ENCODE peak calls at places on chromosome X, in five cellular contexts. F is germinal center; T is stimulated activated CD4-positive, alpha-beta T cell treated with anti-CD3 and anti-CD28 coated beads, Interleukin-12 subunit alpha, Interleukin-12 subunit beta, amount 100 ng/mL, for 4 hours; X is ELR; B is activated CD4-positive, alpha-beta T cell treated with anti-CD3 and anti-CD28 coated beads, Interleukin-2, amount 50 U/mL, for 1 hour. V is an unnamed sample.

GRCh38 chrX:40108959-40109287 is 11.2 kb upstream of the BCOR start:
- DNase-seq in F (no peak), T (peak), X (peak), B (peak), V (peak)

GRCh38 chrX:32137525-32137924 is 1065.7 kb upstream of the FTHL17 start:
- DNase-seq in F (no peak), T (no peak), X (no peak), B (no peak), V (no peak)

GRCh38 chrX:97882306-97882705 is 998.6 kb downstream of the RPA4 start:
- DNase-seq in F (no peak), T (no peak), X (no peak), B (no peak), V (no peak)

GRCh38 chrX:144006811-144007210 is 122.9 kb downstream of the UBE2NL start:
- DNase-seq in F (no peak), T (no peak), X (peak), B (no peak), V (no peak)

GRCh38 chrX:150202641-150203248 is 160.4 kb upstream of the MAMLD1 start:
- DNase-seq in F (no peak), T (no peak), X (peak), B (no peak), V (no peak)

GRCh38 chrX:34338046-34338445 is 205.9 kb upstream of the FAM47A start:
- DNase-seq in F (no peak), T (no peak), X (no peak), B (no peak), V (no peak)

GRCh38 chrX:39262641-39263040 is 461.4 kb downstream of the MID1IP1 start:
- DNase-seq in F (no peak), T (no peak), X (no peak), B (no peak), V (no peak)

GRCh38 chrX:49701323-49701722 is 5.5 kb upstream of the PAGE1 start:
- DNase-seq in F (no peak), T (no peak), X (no peak), B (no peak), V (no peak)

GRCh38 chrX:41828821-41829220 is 94.5 kb downstream of the CASK start:
- DNase-seq in F (no peak), T (no peak), X (no peak), B (no peak), V (no peak)

GRCh38 chrX:40663880-40664630 is 16.7 kb upstream of the CXorf38 start:
- DNase-seq in F (no peak), T (no peak), X (peak), B (no peak), V (no peak)

GRCh38 chrX:154649864-154650510 is 3.4 kb downstream of the CTAG2 start:
- DNase-seq in F (no peak), T (no peak), X (no peak), B (no peak), V (no peak)

GRCh38 chrX:37331546-37331945 is 17.6 kb upstream of the PRRG1 start:
- DNase-seq in F (no peak), T (no peak), X (no peak), B (no peak), V (no peak)

GRCh38 chrX:74451450-74452198 is 30.3 kb downstream of the SLC16A2 start:
- DNase-seq in F (no peak), T (no peak), X (no peak), B (no peak), V (no peak)

GRCh38 chrX:10620121-10620699 is at the start of gene MID1:
- DNase-seq in F (peak), T (no peak), X (peak), B (no peak), V (no peak)

GRCh38 chrX:148499638-148500427 is 584 bp upstream of the AFF2 start:
- DNase-seq in F (no peak), T (no peak), X (no peak), B (no peak), V (no peak)

GRCh38 chrX:149453030-149453429 is 52.1 kb downstream of the IDS start:
- DNase-seq in F (no peak), T (no peak), X (peak), B (no peak), V (no peak)

GRCh38 chrX:40866878-40867277 is 131.5 kb upstream of the MED14 start:
- DNase-seq in F (no peak), T (no peak), X (no peak), B (no peak), V (no peak)

GRCh38 chrX:45472968-45473367 is 272.3 kb upstream of the DIPK2B start:
- DNase-seq in F (no peak), T (no peak), X (peak), B (no peak), V (no peak)

GRCh38 chrX:26649534-26649933 is 433.6 kb downstream of the MAGEB5 start:
- DNase-seq in F (peak), T (no peak), X (peak), B (no peak), V (no peak)

GRCh38 chrX:3268804-3269203 is 77.6 kb downstream of the MXRA5 start:
- DNase-seq in F (no peak), T (no peak), X (peak), B (no peak), V (no peak)

GRCh38 chrX:69424910-69425309 is 79.2 kb upstream of the NALF2 start:
- DNase-seq in F (no peak), T (no peak), X (no peak), B (no peak), V (no peak)

GRCh38 chrX:129831486-129831885 is 12.2 kb downstream of the ZDHHC9 start:
- DNase-seq in F (no peak), T (no peak), X (no peak), B (no peak), V (peak)

GRCh38 chrX:16851421-16851820 is 18.7 kb downstream of the RBBP7 start:
- DNase-seq in F (no peak), T (no peak), X (no peak), B (no peak), V (no peak)

GRCh38 chrX:53481816-53482485 is 47.8 kb upstream of the HSD17B10 start:
- DNase-seq in F (peak), T (peak), X (peak), B (peak), V (peak)